ENCODE peak calls at places on chromosomes 11 and 22, in five cellular contexts. C, Z, E, B and M are unnamed samples.

GRCh38 chr11:1128333-1129142 is 29.2 kb upstream of the MUC5AC start:
- DNase-seq in Z (peak), E (no peak), B (no peak), C (peak), M (no peak)

GRCh38 chr11:101907826-101908225 is 7.0 kb upstream of the CEP126 start:
- DNase-seq in E (no peak), B (no peak), C (no peak), Z (no peak), M (no peak)

GRCh38 chr22:35950262-35950661 is 78.4 kb downstream of the RBFOX2 start:
- DNase-seq in Z (no peak), B (no peak), E (no peak), C (no peak), M (no peak)

GRCh38 chr11:5280582-5281102 is 10.9 kb upstream of the HBE1 start:
- DNase-seq in B (peak), E (peak), Z (peak), C (no peak), M (no peak)

GRCh38 chr11:28542556-28542955 is 434.4 kb downstream of the METTL15 start:
- DNase-seq in B (no peak), Z (no peak), E (peak), C (no peak), M (no peak)

GRCh38 chr11:11984563-11984962 is 23.9 kb downstream of the DKK3 start:
- DNase-seq in E (no peak), B (no peak), Z (no peak), C (peak), M (no peak)

GRCh38 chr11:10452211-10452767 is 2.8 kb upstream of the AMPD3 start:
- DNase-seq in Z (no peak), B (no peak), C (no peak), E (peak), M (no peak)

GRCh38 chr22:27348634-27349033 is 452.9 kb downstream of the MN1 start:
- DNase-seq in Z (no peak), E (peak), B (no peak), C (no peak), M (no peak)

GRCh38 chr11:131070365-131070764 is 154.1 kb upstream of the SNX19 start:
- DNase-seq in B (no peak), Z (no peak), E (no peak), C (no peak), M (no peak)

GRCh38 chr22:46967445-46968358 is 205.3 kb downstream of the TBC1D22A start:
- DNase-seq in E (no peak), B (peak), Z (no peak), C (peak), M (no peak)

GRCh38 chr11:10818594-10818993 is 9.9 kb upstream of the EIF4G2 start:
- DNase-seq in B (no peak), C (no peak), Z (no peak), E (peak), M (no peak)

GRCh38 chr11:63765688-63766241 is 2.8 kb downstream of the ZFTA start:
- DNase-seq in C (no peak), E (no peak), Z (peak), B (peak), M (no peak)

GRCh38 chr11:86978756-86979608 is 23.8 kb upstream of the FZD4 start:
- DNase-seq in C (no peak), B (no peak), E (peak), Z (no peak), M (no peak)

GRCh38 chr11:5071815-5072214 is 2.4 kb downstream of the OR52E1 start:
- DNase-seq in C (no peak), B (no peak), Z (no peak), E (no peak), M (no peak)

GRCh38 chr11:61890536-61891330 is 612 bp downstream of the FADS3 start:
- DNase-seq in E (peak), Z (peak), C (peak), B (peak), M (no peak)

GRCh38 chr11:110000045-110000502 is 93.1 kb upstream of the ZC3H12C start:
- DNase-seq in C (no peak), E (peak), Z (no peak), B (no peak), M (no peak)

GRCh38 chr11:32581556-32581955 is 2.1 kb upstream of the EIF3M start:
- DNase-seq in Z (no peak), C (no peak), B (no peak), E (peak), M (no peak)

GRCh38 chr11:32584921-32585320 is 1.3 kb downstream of the EIF3M start:
- DNase-seq in C (no peak), Z (no peak), B (no peak), E (peak), M (no peak)

GRCh38 chr11:32580967-32581366 is 2.7 kb upstream of the EIF3M start:
- DNase-seq in B (no peak), C (no peak), E (peak), Z (no peak), M (no peak)

GRCh38 chr11:32583451-32584271 is at the start of gene EIF3M:
- DNase-seq in E (peak), Z (peak), B (peak), C (peak), M (peak)

DNA sequence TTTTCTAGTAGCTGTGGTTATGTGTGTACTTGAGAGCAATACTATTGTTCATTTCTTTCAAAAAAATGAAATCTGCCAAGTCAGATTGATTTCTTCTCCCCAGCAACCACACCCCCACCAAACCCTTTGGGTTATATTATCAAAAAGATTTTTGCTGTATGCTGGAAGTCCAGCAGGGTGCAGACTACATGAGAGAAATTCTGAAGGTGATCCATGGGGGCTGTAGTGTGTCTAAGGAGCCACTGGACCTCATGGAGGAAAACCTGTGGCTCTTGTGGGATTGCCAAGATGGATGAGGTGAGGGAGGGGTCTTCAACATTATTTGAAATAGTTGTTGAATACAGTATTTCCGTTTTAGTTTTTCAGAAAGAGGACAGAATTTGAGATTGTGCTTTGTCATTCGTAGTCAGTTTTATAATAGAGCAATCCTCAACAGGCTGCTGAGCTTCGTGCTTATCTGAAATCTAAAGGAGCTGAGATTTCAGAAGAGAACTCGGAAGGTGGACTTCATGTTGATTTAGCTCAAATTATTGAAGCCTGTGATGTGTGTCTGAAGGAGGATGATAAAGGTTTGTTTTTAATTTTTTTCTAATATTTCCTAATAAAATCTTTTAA is 3.1 kb downstream of the EIF3M start:
- DNase-seq in E (peak), B (no peak), Z (no peak), C (no peak), M (no peak)
- TF ChIP-seq CTCF in E (peak), B (no peak), Z (no peak), C (no peak), M (no peak)

DNA sequence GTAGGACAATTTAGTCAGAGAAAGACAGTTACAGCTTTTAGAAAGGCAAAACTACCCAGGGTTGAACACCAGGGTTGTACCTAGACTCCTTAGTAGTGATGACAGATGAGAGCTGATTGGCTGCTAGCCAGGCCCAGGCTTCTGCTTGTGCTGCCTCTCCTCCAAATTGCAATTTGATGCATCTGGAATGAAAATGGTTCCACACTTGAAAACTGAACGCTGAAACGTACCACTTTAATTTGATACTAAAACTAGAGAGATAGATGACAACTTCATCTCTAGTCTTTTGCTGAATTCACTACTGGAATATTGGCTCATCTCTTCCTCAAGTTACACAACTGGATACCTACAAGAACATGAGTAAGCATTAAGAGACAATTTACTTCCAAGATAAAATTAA is 19.2 kb upstream of the FNBP4 start:
- DNase-seq in B (peak), E (peak), C (no peak), Z (no peak), M (no peak)
- TF ChIP-seq CTCF in B (no peak), E (no peak), C (no peak), Z (no peak), M (no peak)

GRCh38 chr11:43708776-43709175 is 28.2 kb downstream of the HSD17B12 start:
- DNase-seq in E (peak), B (no peak), Z (no peak), C (no peak), M (no peak)
- TF ChIP-seq CTCF in E (peak), B (peak), Z (peak), C (no peak), M (no peak)

DNA sequence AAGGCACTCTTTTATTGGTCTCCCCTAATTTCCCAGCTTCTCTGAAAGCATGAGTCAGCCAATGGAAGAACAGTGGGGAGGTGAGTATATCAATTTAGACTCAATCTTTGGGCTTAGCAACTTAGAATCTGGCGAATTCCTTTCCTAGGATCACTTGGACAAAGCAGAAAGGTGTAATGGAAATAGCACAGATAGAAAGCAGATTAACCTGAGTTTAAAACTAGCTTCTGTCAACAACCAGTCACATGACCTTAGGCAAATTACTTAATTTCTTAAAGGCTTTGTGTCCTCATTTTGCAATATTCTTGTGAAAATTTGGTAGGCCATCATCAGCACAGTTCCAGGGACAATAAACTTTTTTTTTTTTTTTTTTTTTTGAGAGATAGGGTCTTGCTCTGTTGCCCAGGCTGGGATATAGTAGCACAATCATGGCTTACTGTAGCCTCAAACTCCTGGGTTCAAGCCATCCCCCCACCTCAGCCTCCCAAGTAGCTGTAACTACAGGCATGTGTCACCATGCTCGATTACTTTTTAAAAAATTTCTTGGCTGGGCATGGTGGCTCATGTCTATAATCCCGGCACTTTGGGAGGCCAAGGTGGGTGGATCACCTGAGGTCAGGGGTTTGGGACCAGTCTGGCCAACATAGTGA is 40.8 kb upstream of the PCF11 start:
- DNase-seq in Z (no peak), B (no peak), E (no peak), C (no peak), M (no peak)
- TF ChIP-seq CTCF in Z (no peak), B (no peak), E (no peak), C (no peak), M (no peak)

GRCh38 chr11:79425463-79425862 is 15.4 kb downstream of the TENM4 start:
- DNase-seq in B (no peak), Z (no peak), E (no peak), C (no peak), M (no peak)
- TF ChIP-seq CTCF in B (no peak), Z (no peak), E (no peak), C (no peak), M (no peak)

GRCh38 chr22:42350373-42350772 is 79.9 kb upstream of the TCF20 start:
- DNase-seq in E (no peak), Z (no peak), C (no peak), B (no peak), M (no peak)

GRCh38 chr22:42357221-42357620 is 75.0 kb downstream of the NFAM1 start:
- DNase-seq in Z (no peak), E (peak), B (no peak), C (no peak), M (no peak)

GRCh38 chr22:42356547-42356946 is 75.7 kb downstream of the NFAM1 start:
- DNase-seq in E (no peak), Z (no peak), C (no peak), B (no peak), M (no peak)

GRCh38 chr22:42357634-42358296 is 74.4 kb downstream of the NFAM1 start:
- DNase-seq in Z (no peak), E (peak), C (peak), B (no peak), M (no peak)

GRCh38 chr22:42353883-42354727 is 78.1 kb downstream of the NFAM1 start:
- DNase-seq in Z (no peak), B (no peak), C (no peak), E (no peak), M (no peak)
- TF ChIP-seq CTCF in Z (no peak), B (no peak), C (no peak), E (peak), M (no peak)

DNA sequence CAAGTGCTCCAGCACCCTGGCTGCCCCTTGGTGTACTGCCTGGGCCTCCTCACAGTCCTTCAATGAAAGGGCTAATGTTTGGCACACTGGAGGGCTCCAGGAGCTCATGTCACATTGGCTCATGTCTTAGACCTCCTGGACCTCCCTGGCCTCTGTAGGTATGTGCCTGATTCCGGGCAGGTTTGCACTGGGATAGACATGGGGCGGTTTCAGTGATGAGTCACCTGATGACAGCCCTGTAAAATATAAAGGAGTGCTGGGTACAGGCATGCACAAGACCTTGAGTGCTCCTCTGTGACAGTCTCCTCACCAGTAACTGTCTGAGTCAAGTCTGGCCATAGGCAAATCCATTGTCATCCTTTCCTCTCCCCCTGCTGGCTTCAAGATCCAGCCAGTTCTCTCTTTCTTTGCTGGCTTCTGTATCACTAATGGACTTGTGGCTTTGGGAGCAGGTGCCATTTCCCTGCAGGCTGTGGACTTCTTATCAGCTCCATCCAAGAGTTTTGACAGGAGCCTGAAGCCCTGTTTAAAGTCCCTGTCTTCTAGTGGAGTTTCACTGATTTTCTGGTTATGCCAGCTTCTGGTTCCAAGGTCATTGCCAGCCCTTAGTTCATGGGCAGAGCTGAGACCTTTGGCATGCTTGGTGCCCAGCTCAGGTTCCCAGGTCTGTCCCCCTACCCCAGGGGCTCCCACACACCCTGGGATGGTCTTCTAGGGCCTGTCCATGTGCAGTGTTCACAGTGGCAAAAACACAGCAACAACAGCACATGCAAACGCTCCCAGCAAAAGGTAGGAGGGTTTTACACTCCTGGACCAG is 22.7 kb upstream of the P2RY2 start:
- DNase-seq in Z (no peak), C (peak), E (peak), B (peak), M (no peak)
- TF ChIP-seq CTCF in Z (no peak), C (no peak), E (peak), B (no peak), M (no peak)